ENCODE peak calls at places on chromosomes 12 and 14, in five cellular contexts. One of them, this sample, is unnamed.

GRCh38 chr14:54374117-54374884 is 22.5 kb upstream of the CDKN3 start:
- DNase-seq in lower leg skin: no peak
- DNase-seq in choroid plexus epithelial cell: no peak
- DNase-seq in fibroblast of pulmonary artery: peak; percentile 57
- DNase-seq in omental fat pad: no peak
- DNase-seq in this sample: no peak

GRCh38 chr14:93880025-93880820 is 46.9 kb upstream of the FAM181A start:
- DNase-seq in lower leg skin: no peak
- DNase-seq in fibroblast of pulmonary artery: no peak
- DNase-seq in omental fat pad: no peak
- DNase-seq in choroid plexus epithelial cell: peak; percentile 24
- DNase-seq in this sample: no peak

GRCh38 chr14:89641495-89642162 is 224.6 kb upstream of the FOXN3 start:
- DNase-seq in fibroblast of pulmonary artery: no peak
- DNase-seq in lower leg skin: no peak
- DNase-seq in choroid plexus epithelial cell: no peak
- DNase-seq in omental fat pad: no peak
- DNase-seq in this sample: no peak

GRCh38 chr12:107092669-107093546 is 441 bp downstream of the CRY1 start:
- DNase-seq in fibroblast of pulmonary artery: peak; percentile 41
- DNase-seq in omental fat pad: peak; percentile 52
- DNase-seq in choroid plexus epithelial cell: peak; percentile 52
- DNase-seq in lower leg skin: peak; percentile 49
- DNase-seq in this sample: peak; percentile 32

GRCh38 chr12:6277982-6278438 is 32.5 kb upstream of the PLEKHG6 start:
- DNase-seq in choroid plexus epithelial cell: no peak
- DNase-seq in omental fat pad: no peak
- DNase-seq in lower leg skin: peak; percentile 66
- DNase-seq in fibroblast of pulmonary artery: no peak
- DNase-seq in this sample: no peak

GRCh38 chr12:54588110-54588831 is at the start of gene PPP1R1A:
- DNase-seq in lower leg skin: no peak
- DNase-seq in fibroblast of pulmonary artery: no peak
- DNase-seq in choroid plexus epithelial cell: no peak
- DNase-seq in omental fat pad: no peak
- DNase-seq in this sample: no peak

GRCh38 chr12:89252284-89252683 is 100.0 kb downstream of the DUSP6 start:
- DNase-seq in lower leg skin: no peak
- DNase-seq in fibroblast of pulmonary artery: no peak
- DNase-seq in choroid plexus epithelial cell: peak; percentile 51
- DNase-seq in omental fat pad: no peak
- DNase-seq in this sample: no peak

GRCh38 chr12:19739195-19739776 is 300.0 kb downstream of the AEBP2 start:
- DNase-seq in omental fat pad: no peak
- DNase-seq in fibroblast of pulmonary artery: peak; percentile 90
- DNase-seq in lower leg skin: peak; percentile 43
- DNase-seq in choroid plexus epithelial cell: peak; percentile 85
- DNase-seq in this sample: peak; percentile 41

GRCh38 chr14:92161521-92161920 is 39.8 kb downstream of the CPSF2 start:
- DNase-seq in omental fat pad: no peak
- DNase-seq in lower leg skin: no peak
- DNase-seq in fibroblast of pulmonary artery: no peak
- DNase-seq in choroid plexus epithelial cell: no peak
- DNase-seq in this sample: no peak
- TF ChIP-seq CTCF in omental fat pad: no peak
- TF ChIP-seq CTCF in lower leg skin: no peak
- TF ChIP-seq CTCF in fibroblast of pulmonary artery: no peak
- TF ChIP-seq CTCF in choroid plexus epithelial cell: no peak
- TF ChIP-seq CTCF in this sample: no peak

DNA sequence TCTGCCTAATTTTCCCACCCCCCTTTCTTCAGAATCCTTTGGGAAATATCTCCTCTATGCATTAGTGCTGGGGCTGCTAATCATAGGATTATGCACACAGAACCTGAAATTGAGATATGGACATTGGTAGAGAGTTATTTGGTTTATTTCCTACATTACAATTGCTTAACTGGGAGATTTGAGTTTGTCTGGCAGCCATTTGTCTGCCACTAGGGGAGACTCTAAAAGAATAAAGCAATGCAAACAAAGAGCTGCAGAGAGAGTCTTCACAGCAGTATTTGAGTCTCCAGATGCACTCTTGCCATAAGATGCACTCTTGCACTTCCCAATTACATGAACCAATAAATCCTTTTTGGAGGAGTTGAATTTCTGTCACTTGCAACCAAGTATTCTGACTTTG is 12.0 kb upstream of the PCNX4 start:
- DNase-seq in omental fat pad: no peak
- DNase-seq in choroid plexus epithelial cell: peak; percentile 19
- DNase-seq in lower leg skin: no peak
- DNase-seq in fibroblast of pulmonary artery: no peak
- DNase-seq in this sample: no peak
- TF ChIP-seq CTCF in omental fat pad: no peak
- TF ChIP-seq CTCF in choroid plexus epithelial cell: peak; percentile 46
- TF ChIP-seq CTCF in lower leg skin: no peak
- TF ChIP-seq CTCF in fibroblast of pulmonary artery: peak; percentile 26
- TF ChIP-seq CTCF in this sample: no peak

GRCh38 chr14:104150201-104151027 is 12.0 kb downstream of the KIF26A start:
- DNase-seq in choroid plexus epithelial cell: peak; percentile 97
- DNase-seq in omental fat pad: no peak
- DNase-seq in fibroblast of pulmonary artery: peak; percentile 4
- DNase-seq in lower leg skin: no peak
- DNase-seq in this sample: no peak
- TF ChIP-seq CTCF in choroid plexus epithelial cell: peak; percentile 68
- TF ChIP-seq CTCF in omental fat pad: no peak
- TF ChIP-seq CTCF in fibroblast of pulmonary artery: peak; percentile 20
- TF ChIP-seq CTCF in lower leg skin: no peak
- TF ChIP-seq CTCF in this sample: peak; percentile 74

DNA sequence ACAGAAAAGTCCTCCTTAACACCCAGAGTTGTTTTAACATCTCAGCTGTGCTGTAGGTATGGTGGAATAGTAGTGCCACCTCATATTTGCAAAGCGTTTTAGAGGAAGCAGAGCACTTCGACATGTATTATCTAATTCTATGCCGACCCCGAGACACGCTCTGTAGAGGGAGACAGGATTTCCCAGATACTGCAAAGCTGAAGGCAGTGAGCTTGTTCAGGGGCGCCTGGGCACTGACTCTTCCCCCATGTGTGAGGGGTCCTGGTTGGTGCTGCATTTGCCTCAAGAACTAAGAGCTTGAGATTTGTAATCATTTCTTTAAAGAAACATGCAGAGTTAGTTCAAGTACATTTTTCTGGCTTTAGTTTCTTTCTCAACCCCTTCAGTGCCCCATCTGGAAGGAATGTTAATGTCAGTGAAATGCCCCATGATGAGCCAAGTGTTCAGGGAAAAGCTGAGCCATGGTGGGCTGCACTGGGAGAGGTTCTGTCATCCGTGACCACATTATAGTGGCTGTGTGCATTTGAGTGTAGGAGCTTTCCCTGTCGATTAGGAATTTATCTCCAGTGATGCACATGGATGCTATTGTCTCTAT is 66.3 kb downstream of the MBIP start:
- DNase-seq in fibroblast of pulmonary artery: peak; percentile 19
- DNase-seq in lower leg skin: no peak
- DNase-seq in choroid plexus epithelial cell: peak; percentile 26
- DNase-seq in omental fat pad: no peak
- DNase-seq in this sample: no peak
- TF ChIP-seq CTCF in fibroblast of pulmonary artery: no peak
- TF ChIP-seq CTCF in lower leg skin: no peak
- TF ChIP-seq CTCF in choroid plexus epithelial cell: peak; percentile 38
- TF ChIP-seq CTCF in omental fat pad: no peak
- TF ChIP-seq CTCF in this sample: no peak

GRCh38 chr12:56581418-56582145 is 48.5 kb downstream of the BAZ2A start:
- DNase-seq in choroid plexus epithelial cell: peak; percentile 40
- DNase-seq in fibroblast of pulmonary artery: peak; percentile 49
- DNase-seq in omental fat pad: no peak
- DNase-seq in lower leg skin: no peak
- DNase-seq in this sample: no peak
- TF ChIP-seq CTCF in choroid plexus epithelial cell: no peak
- TF ChIP-seq CTCF in fibroblast of pulmonary artery: no peak
- TF ChIP-seq CTCF in omental fat pad: no peak
- TF ChIP-seq CTCF in lower leg skin: no peak
- TF ChIP-seq CTCF in this sample: no peak

GRCh38 chr12:3667485-3667884 is 85.4 kb downstream of the CRACR2A start:
- DNase-seq in omental fat pad: no peak
- DNase-seq in lower leg skin: no peak
- DNase-seq in fibroblast of pulmonary artery: no peak
- DNase-seq in choroid plexus epithelial cell: peak; percentile 27
- DNase-seq in this sample: no peak
- TF ChIP-seq CTCF in omental fat pad: no peak
- TF ChIP-seq CTCF in lower leg skin: no peak
- TF ChIP-seq CTCF in fibroblast of pulmonary artery: no peak
- TF ChIP-seq CTCF in choroid plexus epithelial cell: peak; percentile 28
- TF ChIP-seq CTCF in this sample: no peak

GRCh38 chr14:105168979-105169507 is 467 bp upstream of the JAG2 start:
- DNase-seq in fibroblast of pulmonary artery: no peak
- DNase-seq in lower leg skin: no peak
- DNase-seq in omental fat pad: no peak
- DNase-seq in choroid plexus epithelial cell: no peak
- DNase-seq in this sample: no peak
- TF ChIP-seq CTCF in fibroblast of pulmonary artery: peak; percentile 34
- TF ChIP-seq CTCF in lower leg skin: no peak
- TF ChIP-seq CTCF in omental fat pad: no peak
- TF ChIP-seq CTCF in choroid plexus epithelial cell: peak; percentile 55
- TF ChIP-seq CTCF in this sample: peak; percentile 48